ENCODE peak calls at places on chromosomes 11 and 22, in nine cellular contexts. B is smooth muscle cell of the brain vasculature; Z is NCI-H510A treated with DMSO at 0.1 percent for 48 hours; R is activated CD4-positive, alpha-beta T cell treated with anti-CD3 and anti-CD28 coated beads, Interleukin-2, amount 50 U/mL, for 24 hours; A is head of caudate nucleus; O is cerebellar cortex; N is AG09309; D is substantia nigra; Q is spleen. M is an unnamed sample.
A peak's percentile ranks its signal among the peaks of the same experiment; 100 is the strongest.

GRCh38 chr22:23157560-23158515 is 12.6 kb downstream of the RAB36 start:
- DNase-seq in D (no peak), A (no peak), R (no peak), Z (no peak), B (no peak), O (no peak), N (no peak), Q (peak; percentile 69), M (no peak)

GRCh38 chr11:105719073-105719846 is 109.4 kb downstream of the GRIA4 start:
- DNase-seq in A (no peak), Q (no peak), N (no peak), Z (peak; percentile 74), R (no peak), D (no peak), B (peak; percentile 39), O (no peak), M (no peak)

GRCh38 chr11:68934666-68935065 is 31.0 kb downstream of the IGHMBP2 start:
- DNase-seq in N (no peak), A (no peak), Z (no peak), R (no peak), Q (peak; percentile 33), D (no peak), O (peak; percentile 51), B (no peak), M (no peak)

GRCh38 chr11:18958221-18958910 is 19.2 kb upstream of the MRGPRX1 start:
- DNase-seq in A (no peak), O (no peak), D (no peak), Z (no peak), B (no peak), N (no peak), R (no peak), Q (no peak), M (no peak)

GRCh38 chr11:114883472-114883871 is 205.1 kb downstream of the NXPE2 start:
- DNase-seq in R (no peak), O (peak; percentile 73), A (no peak), B (no peak), Q (no peak), Z (no peak), N (no peak), D (no peak), M (no peak)

GRCh38 chr11:119015054-119015611 is 3.0 kb downstream of the RPS25 start:
- DNase-seq in D (no peak), B (no peak), Z (no peak), N (no peak), Q (no peak), O (peak; percentile 40), A (no peak), R (no peak), M (no peak)

GRCh38 chr11:67499808-67500793 is 5.1 kb downstream of the PITPNM1 start:
- DNase-seq in A (no peak), D (no peak), N (no peak), O (no peak), Z (no peak), B (no peak), Q (peak; percentile 72), R (no peak), M (no peak)

GRCh38 chr11:73383249-73384126 is 7.3 kb downstream of the RELT start:
- DNase-seq in Z (no peak), A (no peak), O (no peak), R (no peak), D (peak; percentile 32), N (no peak), B (no peak), Q (no peak), M (no peak)

GRCh38 chr11:8584096-8584495 is 9.9 kb downstream of the STK33 start:
- DNase-seq in O (no peak), R (no peak), A (no peak), D (no peak), Z (no peak), Q (no peak), B (no peak), N (no peak), M (no peak)

GRCh38 chr11:116101737-116102275 is 597.6 kb upstream of the CADM1 start:
- DNase-seq in Z (peak; percentile 22), R (no peak), Q (no peak), D (no peak), N (no peak), B (no peak), A (no peak), O (no peak), M (no peak)

GRCh38 chr22:20248461-20248959 is 19.6 kb downstream of the RTN4R start:
- DNase-seq in Q (no peak), R (no peak), B (no peak), O (no peak), D (no peak), A (no peak), Z (no peak), N (no peak), M (no peak)

GRCh38 chr11:10394229-10395100 is 60.6 kb upstream of the AMPD3 start:
- DNase-seq in R (no peak), A (no peak), Z (no peak), B (no peak), D (no peak), O (no peak), Q (no peak), N (no peak), M (no peak)

GRCh38 chr11:34809191-34810106 is 106.7 kb downstream of the APIP start:
- DNase-seq in A (no peak), N (no peak), O (no peak), Q (no peak), D (no peak), B (no peak), Z (no peak), R (no peak), M (no peak)

GRCh38 chr11:123308077-123308476 is 113.0 kb upstream of the CLMP start:
- DNase-seq in A (no peak), D (no peak), B (peak; percentile 17), Z (no peak), R (no peak), Q (no peak), O (peak; percentile 76), N (peak; percentile 91), M (no peak)

GRCh38 chr11:10659339-10660216 is 34.0 kb downstream of the IRAG1 start:
- DNase-seq in O (no peak), N (peak; percentile 90), R (no peak), Z (no peak), Q (no peak), D (no peak), B (no peak), A (no peak), M (no peak)

GRCh38 chr11:65903068-65903481 is 2.9 kb upstream of the FOSL1 start:
- DNase-seq in R (no peak), A (no peak), O (no peak), Z (no peak), Q (no peak), N (no peak), D (no peak), B (no peak), M (no peak)

GRCh38 chr11:115665345-115665901 is 161.2 kb upstream of the CADM1 start:
- DNase-seq in B (no peak), Z (no peak), A (no peak), R (no peak), Q (no peak), N (no peak), O (no peak), D (no peak), M (no peak)

GRCh38 chr11:40787243-40787642 is 672.2 kb downstream of the LRRC4C start:
- DNase-seq in N (no peak), Q (no peak), O (no peak), D (no peak), B (no peak), A (no peak), R (no peak), Z (peak; percentile 7), M (no peak)

GRCh38 chr11:82767123-82767522 is 33.5 kb upstream of the FAM181B start:
- DNase-seq in B (no peak), Z (no peak), Q (no peak), N (no peak), A (no peak), D (no peak), O (no peak), R (no peak), M (no peak)

GRCh38 chr22:47623056-47623739 is 860.7 kb downstream of the TBC1D22A start:
- DNase-seq in B (no peak), R (no peak), Q (peak; percentile 63), O (peak; percentile 5), Z (no peak), N (no peak), D (no peak), A (no peak), M (no peak)

GRCh38 chr22:34462795-34463194 is 542.5 kb upstream of the LARGE1 start:
- DNase-seq in Q (no peak), R (no peak), N (no peak), Z (no peak), O (no peak), A (no peak), B (no peak), D (no peak), M (no peak)

GRCh38 chr11:71279916-71280645 is 27.7 kb upstream of the SHANK2 start:
- DNase-seq in N (no peak), B (no peak), Z (no peak), Q (no peak), A (no peak), D (no peak), O (no peak), R (no peak), M (no peak)

GRCh38 chr22:21020802-21021429 is 6.0 kb downstream of the P2RX6 start:
- DNase-seq in O (no peak), Z (no peak), A (no peak), B (no peak), R (no peak), Q (no peak), D (no peak), N (no peak), M (no peak)

GRCh38 chr22:41332217-41332616 is 30.9 kb downstream of the ZC3H7B start:
- DNase-seq in N (no peak), O (no peak), A (no peak), Z (no peak), R (no peak), B (no peak), Q (no peak), D (no peak), M (no peak)

GRCh38 chr11:68038226-68038717 is 553 bp upstream of the TCIRG1 start:
- DNase-seq in B (no peak), Q (peak; percentile 86), O (no peak), A (no peak), D (no peak), R (no peak), Z (no peak), N (no peak), M (no peak)

GRCh38 chr22:45628508-45628907 is 43.1 kb upstream of the ATXN10 start:
- DNase-seq in A (no peak), B (no peak), Q (peak; percentile 21), D (no peak), O (no peak), R (no peak), Z (no peak), N (no peak), M (no peak)

GRCh38 chr11:74307409-74307808 is 4.0 kb downstream of the P4HA3 start:
- DNase-seq in N (no peak), Z (no peak), B (no peak), A (no peak), D (no peak), R (no peak), Q (no peak), O (peak; percentile 35), M (no peak)

GRCh38 chr22:18987765-18988164 is 51.7 kb upstream of the PRODH start:
- DNase-seq in O (no peak), N (no peak), Q (no peak), Z (no peak), R (no peak), A (peak; percentile 30), B (no peak), D (no peak), M (no peak)

GRCh38 chr22:46652081-46652929 is 32.1 kb downstream of the GRAMD4 start:
- DNase-seq in B (peak; percentile 75), D (no peak), R (no peak), A (no peak), Q (no peak), N (no peak), O (no peak), Z (no peak), M (no peak)

GRCh38 chr11:13135385-13136271 is 126.5 kb downstream of the RASSF10 start:
- DNase-seq in A (no peak), Q (no peak), R (no peak), N (no peak), Z (peak; percentile 86), D (peak; percentile 74), B (no peak), O (peak; percentile 18), M (no peak)

GRCh38 chr11:128451651-128452470 is 135.5 kb downstream of the ETS1 start:
- DNase-seq in Q (peak; percentile 70), D (peak; percentile 62), O (no peak), A (peak; percentile 82), N (no peak), R (no peak), Z (peak; percentile 95), B (peak; percentile 78), M (no peak)